ENCODE peak calls at places on chromosome 10, in seven cellular contexts. One of them, this sample, is unnamed.

GRCh38 chr10:78846071-78846470 is 222.7 kb upstream of the ZMIZ1 start:
- DNase-seq in SK-N-SH: no peak
- DNase-seq in H1: no peak
- DNase-seq in GM12891: no peak
- DNase-seq in GM12878: no peak
- DNase-seq in K562: no peak
- DNase-seq in HepG2: no peak
- DNase-seq in this sample: no peak

GRCh38 chr10:82075605-82076004 is 200.6 kb downstream of the NRG3 start:
- DNase-seq in SK-N-SH: no peak
- DNase-seq in H1: no peak
- DNase-seq in GM12891: no peak
- DNase-seq in GM12878: no peak
- DNase-seq in K562: no peak
- DNase-seq in HepG2: no peak
- DNase-seq in this sample: no peak

GRCh38 chr10:54682554-54682953 is 118.5 kb downstream of the PCDH15 start:
- DNase-seq in SK-N-SH: no peak
- DNase-seq in H1: no peak
- DNase-seq in GM12891: no peak
- DNase-seq in GM12878: no peak
- DNase-seq in K562: no peak
- DNase-seq in HepG2: no peak
- DNase-seq in this sample: no peak

GRCh38 chr10:78149193-78149592 is 115.5 kb downstream of the RPS24 start:
- DNase-seq in SK-N-SH: no peak
- DNase-seq in H1: no peak
- DNase-seq in GM12891: no peak
- DNase-seq in GM12878: no peak
- DNase-seq in K562: no peak
- DNase-seq in HepG2: no peak
- DNase-seq in this sample: no peak

GRCh38 chr10:73997479-73997805 is 474 bp upstream of the VCL start:
- DNase-seq in SK-N-SH: no peak
- DNase-seq in H1: no peak
- DNase-seq in GM12891: no peak
- DNase-seq in GM12878: no peak
- DNase-seq in K562: no peak
- DNase-seq in HepG2: no peak
- DNase-seq in this sample: no peak

GRCh38 chr10:100781145-100781665 is 35.8 kb downstream of the PAX2 start:
- DNase-seq in SK-N-SH: no peak
- DNase-seq in H1: no peak
- DNase-seq in GM12891: no peak
- DNase-seq in GM12878: no peak
- DNase-seq in K562: no peak
- DNase-seq in HepG2: no peak
- DNase-seq in this sample: no peak

GRCh38 chr10:943334-944033 is 12.0 kb upstream of the LARP4B start:
- DNase-seq in SK-N-SH: no peak
- DNase-seq in H1: no peak
- DNase-seq in GM12891: no peak
- DNase-seq in GM12878: no peak
- DNase-seq in K562: no peak
- DNase-seq in HepG2: no peak
- DNase-seq in this sample: no peak

GRCh38 chr10:58531084-58531695 is 18.5 kb downstream of the BICC1 start:
- DNase-seq in SK-N-SH: no peak
- DNase-seq in H1: no peak
- DNase-seq in GM12891: no peak
- DNase-seq in GM12878: peak; percentile 16
- DNase-seq in K562: peak; percentile 33
- DNase-seq in HepG2: peak; percentile 65
- DNase-seq in this sample: no peak

GRCh38 chr10:7605565-7606295 is 61.0 kb downstream of the ITIH5 start:
- DNase-seq in SK-N-SH: no peak
- DNase-seq in H1: no peak
- DNase-seq in GM12891: no peak
- DNase-seq in GM12878: no peak
- DNase-seq in K562: no peak
- DNase-seq in HepG2: no peak
- DNase-seq in this sample: no peak

GRCh38 chr10:26741368-26741767 is 43.9 kb downstream of the PDSS1 start:
- DNase-seq in SK-N-SH: no peak
- DNase-seq in H1: no peak
- DNase-seq in GM12891: no peak
- DNase-seq in GM12878: no peak
- DNase-seq in K562: no peak
- DNase-seq in HepG2: no peak
- DNase-seq in this sample: no peak

GRCh38 chr10:28715757-28716156 is 38.4 kb downstream of the BAMBI start:
- DNase-seq in SK-N-SH: no peak
- DNase-seq in H1: no peak
- DNase-seq in GM12891: no peak
- DNase-seq in GM12878: no peak
- DNase-seq in K562: no peak
- DNase-seq in HepG2: peak; percentile 23
- DNase-seq in this sample: no peak

GRCh38 chr10:31318382-31318853 is 598 bp upstream of the ZEB1 start:
- DNase-seq in SK-N-SH: peak; percentile 77
- DNase-seq in H1: no peak
- DNase-seq in GM12891: peak; percentile 59
- DNase-seq in GM12878: peak; percentile 79
- DNase-seq in K562: peak; percentile 57
- DNase-seq in HepG2: peak; percentile 12
- DNase-seq in this sample: peak; percentile 61

GRCh38 chr10:117499248-117500105 is 43.1 kb upstream of the EMX2 start:
- DNase-seq in SK-N-SH: no peak
- DNase-seq in H1: no peak
- DNase-seq in GM12891: no peak
- DNase-seq in GM12878: no peak
- DNase-seq in K562: no peak
- DNase-seq in HepG2: no peak
- DNase-seq in this sample: no peak

GRCh38 chr10:5873515-5873995 is 16.1 kb downstream of the ANKRD16 start:
- DNase-seq in SK-N-SH: peak; percentile 81
- DNase-seq in H1: no peak
- DNase-seq in GM12891: peak; percentile 70
- DNase-seq in GM12878: peak; percentile 59
- DNase-seq in K562: peak; percentile 75
- DNase-seq in HepG2: peak; percentile 57
- DNase-seq in this sample: peak; percentile 63

GRCh38 chr10:72935358-72935757 is 19.2 kb downstream of the PLA2G12B start:
- DNase-seq in SK-N-SH: no peak
- DNase-seq in H1: no peak
- DNase-seq in GM12891: no peak
- DNase-seq in GM12878: no peak
- DNase-seq in K562: no peak
- DNase-seq in HepG2: no peak
- DNase-seq in this sample: no peak

GRCh38 chr10:49534670-49535381 is 4.1 kb downstream of the ERCC6 start:
- DNase-seq in SK-N-SH: no peak
- DNase-seq in H1: no peak
- DNase-seq in GM12891: peak; percentile 41
- DNase-seq in GM12878: peak; percentile 91
- DNase-seq in K562: no peak
- DNase-seq in HepG2: no peak
- DNase-seq in this sample: peak; percentile 36

GRCh38 chr10:69321037-69321715 is 42.9 kb downstream of the HK1 start:
- DNase-seq in SK-N-SH: no peak
- DNase-seq in H1: no peak
- DNase-seq in GM12891: no peak
- DNase-seq in GM12878: no peak
- DNase-seq in K562: no peak
- DNase-seq in HepG2: no peak
- DNase-seq in this sample: no peak

GRCh38 chr10:117419921-117420320 is 44.7 kb upstream of the PDZD8 start:
- DNase-seq in SK-N-SH: no peak
- DNase-seq in H1: no peak
- DNase-seq in GM12891: no peak
- DNase-seq in GM12878: no peak
- DNase-seq in K562: no peak
- DNase-seq in HepG2: no peak
- DNase-seq in this sample: no peak

GRCh38 chr10:133278577-133279265 is 2.1 kb upstream of the ADAM8 start:
- DNase-seq in SK-N-SH: no peak
- DNase-seq in H1: no peak
- DNase-seq in GM12891: peak; percentile 86
- DNase-seq in GM12878: no peak
- DNase-seq in K562: peak; percentile 81
- DNase-seq in HepG2: peak; percentile 72
- DNase-seq in this sample: peak; percentile 73

GRCh38 chr10:83881647-83882046 is 257.7 kb upstream of the GHITM start:
- DNase-seq in SK-N-SH: no peak
- DNase-seq in H1: no peak
- DNase-seq in GM12891: no peak
- DNase-seq in GM12878: no peak
- DNase-seq in K562: no peak
- DNase-seq in HepG2: no peak
- DNase-seq in this sample: no peak

DNA sequence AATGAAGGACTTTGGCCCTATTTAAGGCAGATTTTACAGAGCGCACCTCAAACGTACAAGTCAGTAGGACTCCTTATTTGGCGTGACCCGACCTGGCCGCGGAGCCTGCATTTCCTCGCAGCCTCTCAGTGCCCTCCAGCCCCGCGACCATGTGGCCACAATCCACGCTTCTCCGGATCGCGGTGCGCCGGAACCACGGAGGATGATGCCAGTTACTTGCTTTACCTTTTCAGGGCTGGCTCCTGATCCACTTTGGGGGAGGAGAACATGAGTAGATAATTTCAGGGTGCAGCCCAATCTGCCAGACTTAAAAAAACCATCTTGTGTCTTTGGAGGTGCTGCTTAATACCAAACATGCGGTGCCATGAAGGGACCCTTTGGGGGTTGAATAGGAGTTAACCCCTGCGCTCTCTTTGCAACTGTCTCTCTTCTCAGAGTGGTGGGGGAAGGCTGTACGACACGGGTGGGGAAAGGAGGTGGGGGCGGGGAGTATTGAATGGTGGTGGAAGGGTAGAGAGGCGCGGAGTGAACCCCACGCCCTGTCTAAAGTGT is 1.5 kb downstream of the FRAT1 start:
- DNase-seq in SK-N-SH: peak; percentile 27
- DNase-seq in H1: no peak
- DNase-seq in GM12891: no peak
- DNase-seq in GM12878: no peak
- DNase-seq in K562: no peak
- DNase-seq in HepG2: no peak
- DNase-seq in this sample: no peak
- TF ChIP-seq TAF1 in SK-N-SH: no peak
- TF ChIP-seq TAF1 in H1: no peak
- TF ChIP-seq TAF1 in GM12891: no peak
- TF ChIP-seq TAF1 in GM12878: no peak
- TF ChIP-seq TAF1 in K562: no peak
- TF ChIP-seq TAF1 in HepG2: no peak
- TF ChIP-seq TAF1 in this sample: no peak

GRCh38 chr10:124827474-124827873 is 25.9 kb downstream of the ABRAXAS2 start:
- DNase-seq in SK-N-SH: peak; percentile 45
- DNase-seq in H1: no peak
- DNase-seq in GM12891: no peak
- DNase-seq in GM12878: no peak
- DNase-seq in K562: peak; percentile 28
- DNase-seq in HepG2: peak; percentile 5
- DNase-seq in this sample: no peak

GRCh38 chr10:124825702-124826101 is 24.1 kb downstream of the ABRAXAS2 start:
- DNase-seq in SK-N-SH: no peak
- DNase-seq in H1: no peak
- DNase-seq in GM12891: no peak
- DNase-seq in GM12878: no peak
- DNase-seq in K562: no peak
- DNase-seq in HepG2: no peak
- DNase-seq in this sample: no peak

GRCh38 chr10:124820121-124820520 is 18.5 kb downstream of the ABRAXAS2 start:
- DNase-seq in SK-N-SH: no peak
- DNase-seq in H1: no peak
- DNase-seq in GM12891: no peak
- DNase-seq in GM12878: no peak
- DNase-seq in K562: no peak
- DNase-seq in HepG2: no peak
- DNase-seq in this sample: no peak

GRCh38 chr10:124821520-124821919 is 19.9 kb downstream of the ABRAXAS2 start:
- DNase-seq in SK-N-SH: no peak
- DNase-seq in H1: no peak
- DNase-seq in GM12891: no peak
- DNase-seq in GM12878: no peak
- DNase-seq in K562: no peak
- DNase-seq in HepG2: no peak
- DNase-seq in this sample: no peak

GRCh38 chr10:124824507-124824906 is 22.9 kb downstream of the ABRAXAS2 start:
- DNase-seq in SK-N-SH: no peak
- DNase-seq in H1: no peak
- DNase-seq in GM12891: no peak
- DNase-seq in GM12878: no peak
- DNase-seq in K562: no peak
- DNase-seq in HepG2: no peak
- DNase-seq in this sample: no peak
- TF ChIP-seq POLR2AphosphoS5 in SK-N-SH: no peak
- TF ChIP-seq POLR2AphosphoS5 in H1: no peak
- TF ChIP-seq POLR2AphosphoS5 in GM12891: no peak
- TF ChIP-seq POLR2AphosphoS5 in GM12878: no peak
- TF ChIP-seq POLR2AphosphoS5 in K562: no peak
- TF ChIP-seq POLR2AphosphoS5 in HepG2: no peak
- TF ChIP-seq POLR2AphosphoS5 in this sample: no peak

GRCh38 chr10:125868372-125868975 is 12.6 kb downstream of the DHX32 start:
- DNase-seq in SK-N-SH: peak; percentile 32
- DNase-seq in H1: no peak
- DNase-seq in GM12891: peak; percentile 15
- DNase-seq in GM12878: no peak
- DNase-seq in K562: no peak
- DNase-seq in HepG2: peak; percentile 48
- DNase-seq in this sample: no peak
- TF ChIP-seq TAF1 in SK-N-SH: no peak
- TF ChIP-seq TAF1 in H1: no peak
- TF ChIP-seq TAF1 in GM12891: no peak
- TF ChIP-seq TAF1 in GM12878: no peak
- TF ChIP-seq TAF1 in K562: no peak
- TF ChIP-seq TAF1 in HepG2: no peak
- TF ChIP-seq TAF1 in this sample: no peak

GRCh38 chr10:33288127-33288526 is 46.3 kb downstream of the NRP1 start:
- DNase-seq in SK-N-SH: no peak
- DNase-seq in H1: no peak
- DNase-seq in GM12891: no peak
- DNase-seq in GM12878: no peak
- DNase-seq in K562: no peak
- DNase-seq in HepG2: no peak
- DNase-seq in this sample: no peak

GRCh38 chr10:33287112-33287511 is 47.4 kb downstream of the NRP1 start:
- DNase-seq in SK-N-SH: no peak
- DNase-seq in H1: no peak
- DNase-seq in GM12891: no peak
- DNase-seq in GM12878: no peak
- DNase-seq in K562: no peak
- DNase-seq in HepG2: peak; percentile 51
- DNase-seq in this sample: no peak

GRCh38 chr10:33291053-33291592 is 43.3 kb downstream of the NRP1 start:
- DNase-seq in SK-N-SH: no peak
- DNase-seq in H1: no peak
- DNase-seq in GM12891: no peak
- DNase-seq in GM12878: no peak
- DNase-seq in K562: no peak
- DNase-seq in HepG2: peak; percentile 43
- DNase-seq in this sample: no peak

GRCh38 chr10:33290286-33291052 is 44.0 kb downstream of the NRP1 start:
- DNase-seq in SK-N-SH: no peak
- DNase-seq in H1: no peak
- DNase-seq in GM12891: no peak
- DNase-seq in GM12878: no peak
- DNase-seq in K562: no peak
- DNase-seq in HepG2: no peak
- DNase-seq in this sample: no peak

GRCh38 chr10:33289776-33290175 is 44.7 kb downstream of the NRP1 start:
- DNase-seq in SK-N-SH: no peak
- DNase-seq in H1: no peak
- DNase-seq in GM12891: no peak
- DNase-seq in GM12878: no peak
- DNase-seq in K562: no peak
- DNase-seq in HepG2: no peak
- DNase-seq in this sample: no peak
- TF ChIP-seq POLR2AphosphoS5 in SK-N-SH: no peak
- TF ChIP-seq POLR2AphosphoS5 in H1: no peak
- TF ChIP-seq POLR2AphosphoS5 in GM12891: no peak
- TF ChIP-seq POLR2AphosphoS5 in GM12878: no peak
- TF ChIP-seq POLR2AphosphoS5 in K562: no peak
- TF ChIP-seq POLR2AphosphoS5 in HepG2: no peak
- TF ChIP-seq POLR2AphosphoS5 in this sample: no peak

This sample was measured in GM12892.